ENCODE peak calls at places on chromosome 7, in five cellular contexts. X is activated T-cell treated with anti-CD3 and anti-CD28 coated beads, Interleukin-2, amount 50 U/mL, for 4 hours; P is left lung; T is upper lobe of right lung; G is brain microvascular endothelial cell. A is an unnamed sample.

GRCh38 chr7:50939026-50939425 is 156.3 kb upstream of the GRB10 start:
- DNase-seq in X (no peak), P (no peak), T (no peak), G (peak), A (no peak)

GRCh38 chr7:100632951-100633717 is 8.2 kb downstream of the TFR2 start:
- DNase-seq in X (peak), P (peak), T (peak), G (no peak), A (peak)

GRCh38 chr7:70582921-70583895 is 548.7 kb upstream of the GALNT17 start:
- DNase-seq in X (no peak), P (no peak), T (no peak), G (no peak), A (no peak)

GRCh38 chr7:105512415-105512814 is 9.7 kb downstream of the PUS7 start:
- DNase-seq in X (no peak), P (no peak), T (no peak), G (no peak), A (no peak)

GRCh38 chr7:148622887-148623585 is 32.5 kb downstream of the C7orf33 start:
- DNase-seq in X (no peak), P (no peak), T (no peak), G (no peak), A (no peak)

GRCh38 chr7:102434039-102434481 is 685 bp downstream of the ORAI2 start:
- DNase-seq in X (no peak), P (no peak), T (no peak), G (no peak), A (no peak)

GRCh38 chr7:101170617-101171441 is 5.5 kb upstream of the VGF start:
- DNase-seq in X (no peak), P (no peak), T (no peak), G (no peak), A (no peak)

GRCh38 chr7:45563804-45564461 is 10.2 kb upstream of the ADCY1 start:
- DNase-seq in X (no peak), P (no peak), T (no peak), G (no peak), A (no peak)

GRCh38 chr7:69695998-69696657 is 97.9 kb downstream of the AUTS2 start:
- DNase-seq in X (no peak), P (no peak), T (no peak), G (no peak), A (peak)

GRCh38 chr7:8418627-8419245 is 14.7 kb upstream of the NXPH1 start:
- DNase-seq in X (peak), P (no peak), T (no peak), G (peak), A (peak)

GRCh38 chr7:30424536-30424935 is 54.0 kb downstream of the NOD1 start:
- DNase-seq in X (no peak), P (no peak), T (no peak), G (no peak), A (no peak)

GRCh38 chr7:95585426-95585789 is 10.9 kb downstream of the PDK4 start:
- DNase-seq in X (no peak), P (no peak), T (no peak), G (no peak), A (no peak)

GRCh38 chr7:39952791-39953190 is 2.7 kb downstream of the CDK13 start:
- DNase-seq in X (no peak), P (no peak), T (no peak), G (no peak), A (no peak)

GRCh38 chr7:75951506-75951905 is 36.6 kb downstream of the POR start:
- DNase-seq in X (no peak), P (peak), T (no peak), G (peak), A (no peak)

GRCh38 chr7:125934539-125934938 is 1004.9 kb upstream of the POT1 start:
- DNase-seq in X (no peak), P (no peak), T (no peak), G (no peak), A (no peak)

GRCh38 chr7:51009716-51010496 is 227.2 kb upstream of the GRB10 start:
- DNase-seq in X (no peak), P (no peak), T (peak), G (no peak), A (no peak)

GRCh38 chr7:26690135-26690534 is 174.3 kb downstream of the SKAP2 start:
- DNase-seq in X (no peak), P (no peak), T (no peak), G (no peak), A (no peak)

GRCh38 chr7:139958599-139959380 is 104.0 kb downstream of the PARP12 start:
- DNase-seq in X (no peak), P (no peak), T (no peak), G (no peak), A (no peak)

GRCh38 chr7:28882896-28883470 is 75.1 kb downstream of the TRIL start:
- DNase-seq in X (no peak), P (no peak), T (no peak), G (no peak), A (no peak)

GRCh38 chr7:118580743-118581382 is 356.4 kb downstream of the ANKRD7 start:
- DNase-seq in X (no peak), P (no peak), T (no peak), G (no peak), A (no peak)

GRCh38 chr7:151428393-151429231 is 11.3 kb downstream of the CRYGN start:
- DNase-seq in X (no peak), P (no peak), T (no peak), G (peak), A (no peak)

GRCh38 chr7:24755541-24756416 is 1.5 kb downstream of the GSDME start:
- DNase-seq in X (no peak), P (no peak), T (no peak), G (peak), A (no peak)

GRCh38 chr7:80428161-80429054 is 83.5 kb downstream of the GNAT3 start:
- DNase-seq in X (no peak), P (no peak), T (no peak), G (peak), A (no peak)

GRCh38 chr7:128379900-128380806 is 18.7 kb upstream of the PRRT4 start:
- DNase-seq in X (no peak), P (no peak), T (no peak), G (no peak), A (no peak)

GRCh38 chr7:24757799-24758275 is 573 bp upstream of the GSDME start:
- DNase-seq in X (no peak), P (no peak), T (no peak), G (peak), A (no peak)

GRCh38 chr7:45136106-45137060 is 21.2 kb upstream of the RAMP3 start:
- DNase-seq in X (peak), P (no peak), T (no peak), G (peak), A (peak)

GRCh38 chr7:114422478-114423217 is 8.0 kb downstream of the FOXP2 start:
- DNase-seq in X (no peak), P (no peak), T (no peak), G (no peak), A (no peak)

GRCh38 chr7:44325811-44326241 is 432 bp upstream of the CAMK2B start:
- DNase-seq in X (no peak), P (no peak), T (peak), G (no peak), A (no peak)

GRCh38 chr7:158401826-158402225 is 185.8 kb downstream of the PTPRN2 start:
- DNase-seq in X (no peak), P (no peak), T (no peak), G (no peak), A (no peak)

GRCh38 chr7:129665013-129665401 is 53.5 kb downstream of the NRF1 start:
- DNase-seq in X (no peak), P (no peak), T (no peak), G (peak), A (no peak)

GRCh38 chr7:157150825-157151412 is 12.2 kb downstream of the UBE3C start:
- DNase-seq in X (no peak), P (no peak), T (no peak), G (peak), A (no peak)

A was measured in effector memory CD8-positive, alpha-beta T cell.